ENCODE peak calls at places on chromosomes 6 and 20, in eight cellular contexts. F is omental fat pad, Y is heart right ventricle, O is HFFc6, S is HEK293T, R is kidney glomerular epithelial cell, Z is epithelial cell of esophagus, N is RPMI7951. H is an unnamed sample.

GRCh38 chr6:170180671-170181337 is 110.1 kb downstream of the DLL1 start:
- DNase-seq in R (no peak), N (no peak), O (no peak), Z (no peak), F (no peak), Y (no peak), S (no peak), H (no peak)

GRCh38 chr6:12182676-12183075 is 107.5 kb upstream of the EDN1 start:
- DNase-seq in R (peak; percentile 5), O (peak; percentile 27), F (no peak), S (no peak), Z (peak; percentile 59), N (peak; percentile 45), Y (no peak), H (peak; percentile 58)

GRCh38 chr20:6838181-6838826 is 70.8 kb downstream of the BMP2 start:
- DNase-seq in N (no peak), O (no peak), S (no peak), F (no peak), Z (peak; percentile 67), Y (no peak), R (peak; percentile 54), H (peak; percentile 67)

GRCh38 chr20:50276119-50277063 is 85.8 kb downstream of the CEBPB start:
- DNase-seq in R (no peak), F (no peak), S (no peak), N (no peak), O (no peak), Z (no peak), Y (no peak), H (no peak)

GRCh38 chr6:152129606-152130249 is 322.2 kb downstream of the ESR1 start:
- DNase-seq in O (no peak), N (no peak), Y (no peak), Z (no peak), F (no peak), S (no peak), R (no peak), H (no peak)

GRCh38 chr6:16783952-16784351 is 22.7 kb upstream of the ATXN1 start:
- DNase-seq in Y (no peak), S (no peak), O (no peak), F (no peak), Z (no peak), N (no peak), R (no peak), H (no peak)

GRCh38 chr6:122770835-122771601 is 8.5 kb upstream of the FABP7 start:
- DNase-seq in F (no peak), Y (no peak), S (no peak), N (no peak), Z (peak; percentile 80), O (no peak), R (no peak), H (no peak)

GRCh38 chr20:58544891-58545290 is 29.7 kb upstream of the APCDD1L start:
- DNase-seq in F (no peak), O (no peak), R (no peak), S (no peak), Z (no peak), N (no peak), Y (no peak), H (no peak)

GRCh38 chr20:54539521-54540046 is 64.2 kb downstream of the DOK5 start:
- DNase-seq in S (no peak), R (peak; percentile 2), Z (no peak), F (no peak), N (no peak), Y (no peak), O (no peak), H (no peak)

GRCh38 chr6:160034346-160034930 is 65.6 kb downstream of the IGF2R start:
- DNase-seq in S (no peak), N (no peak), O (no peak), R (no peak), F (no peak), Y (peak; percentile 59), Z (no peak), H (no peak)

GRCh38 chr6:89952361-89952680 is 58.1 kb downstream of the GJA10 start:
- DNase-seq in S (no peak), Y (no peak), O (no peak), F (no peak), R (no peak), Z (no peak), N (no peak), H (no peak)

GRCh38 chr20:2468581-2469407 is 1.8 kb downstream of the SNRPB start:
- DNase-seq in Z (no peak), R (no peak), S (no peak), Y (no peak), F (no peak), O (no peak), N (peak; percentile 26), H (peak; percentile 24)

GRCh38 chr6:144055121-144055931 is 40.0 kb downstream of the SF3B5 start:
- DNase-seq in N (peak; percentile 25), F (no peak), Y (no peak), O (no peak), Z (no peak), S (no peak), R (no peak), H (peak; percentile 22)